ENCODE peak calls at places on chromosomes 12 and 14, in seven cellular contexts. J, B, D, V, H, C and Y are unnamed samples.
A peak's percentile ranks its signal among the peaks of the same experiment; 100 is the strongest.

GRCh38 chr12:124613151-124613585 is 45.8 kb upstream of the NCOR2 start:
- DNase-seq in J (peak; percentile 85), B (peak; percentile 35), D (no peak), V (peak; percentile 64), H (no peak), C (peak; percentile 65), Y (peak; percentile 47)

GRCh38 chr12:106358410-106359241 is 1.1 kb downstream of the POLR3B start:
- DNase-seq in J (no peak), B (peak; percentile 23), D (no peak), V (peak; percentile 27), H (peak; percentile 26), C (no peak), Y (no peak)

GRCh38 chr12:105561981-105562726 is 231.7 kb downstream of the C12orf75 start:
- DNase-seq in J (peak; percentile 94), B (peak; percentile 10), D (peak; percentile 89), V (peak; percentile 83), H (peak; percentile 31), C (peak; percentile 91), Y (peak; percentile 39)

GRCh38 chr14:50087350-50088116 is 28.8 kb downstream of the VCPKMT start:
- DNase-seq in J (no peak), B (no peak), D (no peak), V (no peak), H (no peak), C (no peak), Y (no peak)

GRCh38 chr14:100015251-100015655 is 50.0 kb upstream of the EVL start:
- DNase-seq in J (no peak), B (no peak), D (no peak), V (no peak), H (no peak), C (no peak), Y (no peak)

GRCh38 chr12:13882176-13882575 is 99.2 kb downstream of the GRIN2B start:
- DNase-seq in J (no peak), B (no peak), D (peak; percentile 52), V (no peak), H (no peak), C (no peak), Y (no peak)

GRCh38 chr14:96730386-96730785 is 66.8 kb upstream of the VRK1 start:
- DNase-seq in J (no peak), B (no peak), D (no peak), V (no peak), H (no peak), C (no peak), Y (no peak)

GRCh38 chr12:101855364-101855884 is 22.0 kb upstream of the DRAM1 start:
- DNase-seq in J (peak; percentile 9), B (no peak), D (no peak), V (peak; percentile 77), H (no peak), C (peak; percentile 66), Y (no peak)

GRCh38 chr12:131509706-131510105 is 201.2 kb upstream of the SFSWAP start:
- DNase-seq in J (no peak), B (no peak), D (no peak), V (no peak), H (no peak), C (no peak), Y (no peak)

GRCh38 chr12:57719777-57720605 is 18.6 kb downstream of the AGAP2 start:
- DNase-seq in J (no peak), B (no peak), D (no peak), V (no peak), H (no peak), C (no peak), Y (no peak)

GRCh38 chr12:101939856-101940265 is 62.5 kb downstream of the DRAM1 start:
- DNase-seq in J (peak; percentile 76), B (peak; percentile 69), D (peak; percentile 71), V (peak; percentile 74), H (no peak), C (peak; percentile 84), Y (peak; percentile 87)

GRCh38 chr12:81245918-81246611 is 168.2 kb downstream of the ACSS3 start:
- DNase-seq in J (peak; percentile 52), B (no peak), D (no peak), V (peak; percentile 4), H (no peak), C (no peak), Y (no peak)

GRCh38 chr12:131971226-131971625 is 21.5 kb downstream of the EP400 start:
- DNase-seq in J (no peak), B (no peak), D (no peak), V (no peak), H (no peak), C (no peak), Y (no peak)

GRCh38 chr14:104585966-104586702 is 6.6 kb downstream of the C14orf180 start:
- DNase-seq in J (no peak), B (no peak), D (no peak), V (no peak), H (peak; percentile 71), C (no peak), Y (no peak)

GRCh38 chr14:104582649-104583048 is 3.1 kb downstream of the C14orf180 start:
- DNase-seq in J (no peak), B (peak; percentile 57), D (no peak), V (no peak), H (peak; percentile 81), C (no peak), Y (no peak)

GRCh38 chr14:104583424-104584114 is 4.0 kb downstream of the C14orf180 start:
- DNase-seq in J (no peak), B (no peak), D (no peak), V (no peak), H (no peak), C (no peak), Y (no peak)

GRCh38 chr14:104586832-104587620 is 7.5 kb downstream of the C14orf180 start:
- DNase-seq in J (no peak), B (peak; percentile 45), D (no peak), V (no peak), H (peak; percentile 81), C (peak; percentile 11), Y (no peak)

GRCh38 chr14:104584557-104584956 is 5.0 kb downstream of the C14orf180 start:
- DNase-seq in J (no peak), B (no peak), D (no peak), V (no peak), H (no peak), C (no peak), Y (no peak)
- H3K4me3 ChIP-seq in J (no peak overlapping the region), B (no peak overlapping the region), D (no peak overlapping the region), V (no peak overlapping the region), H (no peak overlapping the region), C (no peak overlapping the region), Y (no peak overlapping the region)

GRCh38 chr12:93380480-93381121 is 2.9 kb downstream of the NUDT4 start:
- DNase-seq in J (peak; percentile 64), B (no peak), D (peak; percentile 40), V (peak; percentile 34), H (no peak), C (no peak), Y (peak; percentile 21)
- TF ChIP-seq CTCF in J (peak; percentile 19), B (no peak), D (peak; percentile 45), V (peak; percentile 16), H (peak; percentile 31), C (peak; percentile 31), Y (peak; percentile 45)

DNA sequence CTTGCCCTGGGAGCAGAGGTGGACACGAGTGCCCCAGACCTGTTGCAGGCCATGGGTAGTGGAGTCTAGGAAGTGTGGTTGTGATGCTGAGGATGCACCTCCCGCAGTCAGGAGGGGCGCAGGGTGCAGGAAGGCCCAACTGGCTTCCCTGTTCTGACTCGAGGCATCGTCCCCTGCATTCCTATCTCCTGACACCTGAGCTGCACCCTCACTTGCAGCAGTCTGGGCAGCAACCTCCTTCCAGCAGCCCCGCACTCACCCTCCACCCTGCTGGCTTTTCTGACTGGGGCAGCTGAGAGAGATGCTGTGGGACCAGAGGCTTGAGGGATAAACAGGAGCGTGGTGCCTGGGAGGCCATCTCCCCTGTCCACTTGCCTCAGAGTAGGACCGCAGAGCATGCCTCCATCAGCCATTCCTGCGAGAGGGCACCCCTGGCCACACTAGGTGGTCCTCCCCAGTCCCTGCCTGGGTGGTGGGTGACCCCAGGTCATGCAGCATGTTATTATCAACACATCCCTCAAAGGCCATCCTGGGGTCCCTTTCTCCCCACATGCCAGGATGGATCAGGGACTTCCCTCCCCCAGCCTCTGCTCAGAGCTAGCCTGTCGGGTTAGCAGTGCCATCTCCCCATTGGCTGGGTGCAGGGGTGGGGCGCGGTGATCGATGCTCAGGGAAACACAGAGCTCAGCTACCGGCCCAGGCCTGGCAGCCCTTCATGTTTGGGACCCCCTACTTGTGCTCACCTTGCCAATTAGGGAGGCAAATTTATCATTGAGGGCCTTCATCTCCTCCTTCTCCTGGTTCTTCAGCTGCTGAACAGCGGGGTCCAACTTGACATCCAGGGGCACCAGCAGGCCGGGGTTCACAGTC is 719 bp downstream of the KRT80 start:
- DNase-seq in J (no peak), B (peak; percentile 52), D (peak; percentile 58), V (peak; percentile 61), H (no peak), C (no peak), Y (no peak)
- H3K4me3 ChIP-seq in J (no peak overlapping the region), B (no peak overlapping the region), D (peak overlapping the region; percentile 64), V (peak overlapping the region; percentile 43), H (no peak overlapping the region), C (no peak overlapping the region), Y (no peak overlapping the region)

GRCh38 chr12:69671597-69671996 is 27.5 kb downstream of the BEST3 start:
- DNase-seq in J (no peak), B (no peak), D (no peak), V (no peak), H (no peak), C (no peak), Y (no peak)

GRCh38 chr12:69672195-69672594 is 26.9 kb downstream of the BEST3 start:
- DNase-seq in J (no peak), B (no peak), D (no peak), V (no peak), H (no peak), C (no peak), Y (no peak)

GRCh38 chr12:69679119-69679518 is 20.0 kb downstream of the BEST3 start:
- DNase-seq in J (no peak), B (no peak), D (no peak), V (no peak), H (no peak), C (no peak), Y (no peak)

GRCh38 chr12:69682136-69682755 is 16.9 kb downstream of the BEST3 start:
- DNase-seq in J (no peak), B (no peak), D (no peak), V (no peak), H (no peak), C (no peak), Y (no peak)

GRCh38 chr12:69676257-69677012 is 22.7 kb downstream of the BEST3 start:
- DNase-seq in J (no peak), B (no peak), D (no peak), V (no peak), H (no peak), C (no peak), Y (no peak)
- TF ChIP-seq CTCF in J (no peak), B (no peak), D (no peak), V (peak; percentile 12), H (no peak), C (peak; percentile 21), Y (peak; percentile 35)

GRCh38 chr12:120835304-120835612 is 68.9 kb downstream of the SPPL3 start:
- DNase-seq in J (no peak), B (no peak), D (no peak), V (peak; percentile 66), H (no peak), C (no peak), Y (no peak)
- H3K4me3 ChIP-seq in J (no peak overlapping the region), B (no peak overlapping the region), D (no peak overlapping the region), V (no peak overlapping the region), H (no peak overlapping the region), C (no peak overlapping the region), Y (no peak overlapping the region)